ENCODE peak calls at places on chromosomes 7 and 10, in seven cellular contexts. C is dermis blood vessel endothelial cell, O is Calu3, J is spleen, H is NCI-H774, M is WTC11, E is posterior cingulate gyrus. R is an unnamed sample.

GRCh38 chr10:28332699-28333098 is 29.8 kb upstream of the MPP7 start:
- DNase-seq in C (no peak), E (no peak), M (no peak), H (no peak), O (no peak), J (no peak), R (no peak)

GRCh38 chr7:18087031-18087686 is 59.5 kb upstream of the PRPS1L1 start:
- DNase-seq in H (no peak), J (peak; percentile 59), M (peak; percentile 42), O (no peak), C (peak; percentile 26), E (no peak), R (no peak)

GRCh38 chr7:101846800-101847538 is 29.5 kb downstream of the CUX1 start:
- DNase-seq in C (no peak), J (no peak), H (no peak), E (no peak), O (no peak), M (no peak), R (no peak)

GRCh38 chr10:27724287-27724686 is 21.3 kb downstream of the MKX start:
- DNase-seq in O (no peak), H (no peak), C (no peak), E (no peak), J (no peak), M (no peak), R (no peak)

GRCh38 chr10:45040921-45041320 is 40.2 kb downstream of the ZNF22 start:
- DNase-seq in H (no peak), C (no peak), O (no peak), E (no peak), J (no peak), M (no peak), R (no peak)

GRCh38 chr7:82173400-82174021 is 270.1 kb downstream of the CACNA2D1 start:
- DNase-seq in O (no peak), E (no peak), M (no peak), H (no peak), C (no peak), J (no peak), R (no peak)

GRCh38 chr10:87092861-87093460 is 1.7 kb downstream of the GLUD1 start:
- DNase-seq in C (peak; percentile 23), E (no peak), M (peak; percentile 61), H (no peak), J (no peak), O (peak; percentile 55), R (no peak)

GRCh38 chr7:127683776-127684681 is 32.0 kb downstream of the SND1 start:
- DNase-seq in M (no peak), O (no peak), J (no peak), C (peak; percentile 75), H (peak; percentile 5), E (no peak), R (no peak)

GRCh38 chr10:116891208-116891607 is 41.9 kb downstream of the ENO4 start:
- DNase-seq in E (no peak), C (peak; percentile 87), J (no peak), O (no peak), H (no peak), M (no peak), R (no peak)

GRCh38 chr7:100547872-100548271 is 8.9 kb downstream of the AGFG2 start:
- DNase-seq in E (no peak), C (peak; percentile 82), O (no peak), J (no peak), H (no peak), M (no peak), R (no peak)

GRCh38 chr10:47118326-47118725 is 181.7 kb upstream of the GDF10 start:
- DNase-seq in E (no peak), H (no peak), M (no peak), J (no peak), C (no peak), O (no peak), R (no peak)

GRCh38 chr7:9889557-9889956 is 1084.1 kb upstream of the PHF14 start:
- DNase-seq in C (no peak), E (no peak), H (no peak), O (no peak), J (peak; percentile 9), M (no peak), R (no peak)

GRCh38 chr10:58023341-58024073 is 244.2 kb downstream of the IPMK start:
- DNase-seq in E (no peak), H (no peak), M (no peak), C (peak; percentile 9), O (peak; percentile 52), J (no peak), R (no peak)

GRCh38 chr10:62437696-62438095 is 63.5 kb downstream of the ZNF365 start:
- DNase-seq in J (no peak), C (peak; percentile 79), H (peak; percentile 39), E (no peak), O (peak; percentile 59), M (no peak), R (no peak)